ENCODE peak calls at places on chromosome 14, in five cellular contexts. X is NB4, U is brain microvascular endothelial cell, V is transverse colon, T is osteoblast. Z is an unnamed sample.
A peak's percentile ranks its signal among the peaks of the same experiment; 100 is the strongest.

GRCh38 chr14:88798161-88798560 is 5.4 kb upstream of the EML5 start:
- DNase-seq in X (no peak), U (no peak), V (no peak), T (no peak), Z (no peak)

GRCh38 chr14:74402264-74403251 is 23.5 kb downstream of the SYNDIG1L start:
- DNase-seq in X (no peak), U (no peak), V (no peak), T (no peak), Z (no peak)

GRCh38 chr14:99380402-99380801 is 100.3 kb downstream of the SETD3 start:
- DNase-seq in X (peak; percentile 74), U (no peak), V (no peak), T (no peak), Z (no peak)

GRCh38 chr14:69658664-69659261 is 47.4 kb downstream of the SUSD6 start:
- DNase-seq in X (peak; percentile 46), U (peak; percentile 33), V (no peak), T (no peak), Z (peak; percentile 70)

GRCh38 chr14:96039633-96040311 is 610 bp downstream of the C14orf132 start:
- DNase-seq in X (no peak), U (no peak), V (no peak), T (peak; percentile 73), Z (no peak)

GRCh38 chr14:24428628-24429394 is 657 bp downstream of the CBLN3 start:
- DNase-seq in X (no peak), U (no peak), V (no peak), T (no peak), Z (no peak)

GRCh38 chr14:39339003-39339402 is 93.2 kb downstream of the FBXO33 start:
- DNase-seq in X (no peak), U (no peak), V (no peak), T (no peak), Z (no peak)

GRCh38 chr14:33699300-33699699 is 251.6 kb downstream of the EGLN3 start:
- DNase-seq in X (no peak), U (no peak), V (no peak), T (no peak), Z (no peak)

GRCh38 chr14:34179723-34180122 is 228.8 kb upstream of the EGLN3 start:
- DNase-seq in X (no peak), U (no peak), V (no peak), T (no peak), Z (no peak)

GRCh38 chr14:54003064-54003463 is 46.4 kb upstream of the BMP4 start:
- DNase-seq in X (no peak), U (no peak), V (no peak), T (no peak), Z (no peak)

GRCh38 chr14:51092965-51093364 is 1.9 kb downstream of the TRIM9 start:
- DNase-seq in X (no peak), U (no peak), V (no peak), T (no peak), Z (no peak)
- H3K4me3 ChIP-seq in X (no peak overlapping the region), U (no peak overlapping the region), V (peak overlapping the region; percentile 93), T (no peak overlapping the region), Z (no peak overlapping the region)

DNA sequence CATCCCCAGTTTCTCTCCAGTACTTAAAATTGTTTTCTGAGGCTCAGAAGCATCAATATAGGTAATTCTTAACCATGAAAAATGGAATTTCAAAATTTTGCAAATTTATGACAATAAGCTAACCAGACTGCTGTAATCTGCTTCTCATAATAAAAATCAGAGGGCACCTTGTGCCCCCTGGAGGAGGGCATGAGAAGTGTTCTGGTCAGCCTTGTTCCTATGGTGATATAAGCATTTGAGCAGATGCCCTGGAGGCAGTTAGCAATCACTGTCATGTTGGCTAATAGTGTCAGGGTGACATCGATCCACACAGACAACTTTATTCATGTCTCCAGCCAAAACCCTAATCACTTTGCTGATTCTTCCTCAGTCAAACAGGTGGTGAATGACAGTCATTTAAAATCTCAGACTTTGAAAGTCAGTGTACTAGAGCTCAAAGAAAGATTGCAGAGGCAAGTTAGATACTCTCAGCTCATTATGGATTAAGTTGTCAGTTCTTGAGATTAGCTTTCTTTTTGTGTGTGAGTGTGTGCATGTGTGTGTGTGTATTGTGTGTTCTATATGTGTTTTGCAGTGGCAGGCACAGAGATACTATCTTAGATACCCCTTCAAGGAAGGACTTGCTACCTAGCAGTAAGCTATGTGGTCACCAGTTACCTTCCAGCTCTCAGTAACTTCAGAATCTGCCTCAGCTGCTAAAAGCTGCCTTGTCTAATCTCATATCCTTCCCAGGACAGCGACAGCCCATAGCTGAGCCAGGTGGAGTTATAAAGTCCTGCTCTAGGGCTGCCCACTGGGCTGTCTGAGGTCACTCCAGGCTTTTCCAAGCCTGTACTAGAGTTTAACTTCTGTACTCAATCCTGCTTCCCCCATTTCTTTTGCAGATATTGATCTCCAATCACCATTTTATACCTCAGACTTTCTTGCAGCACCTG is 942.8 kb downstream of the GALC start:
- DNase-seq in X (peak; percentile 34), U (peak; percentile 5), V (no peak), T (no peak), Z (peak; percentile 89)
- TF ChIP-seq CTCF in X (peak; percentile 58), U (peak; percentile 46), V (no peak), T (no peak), Z (peak; percentile 79)

DNA sequence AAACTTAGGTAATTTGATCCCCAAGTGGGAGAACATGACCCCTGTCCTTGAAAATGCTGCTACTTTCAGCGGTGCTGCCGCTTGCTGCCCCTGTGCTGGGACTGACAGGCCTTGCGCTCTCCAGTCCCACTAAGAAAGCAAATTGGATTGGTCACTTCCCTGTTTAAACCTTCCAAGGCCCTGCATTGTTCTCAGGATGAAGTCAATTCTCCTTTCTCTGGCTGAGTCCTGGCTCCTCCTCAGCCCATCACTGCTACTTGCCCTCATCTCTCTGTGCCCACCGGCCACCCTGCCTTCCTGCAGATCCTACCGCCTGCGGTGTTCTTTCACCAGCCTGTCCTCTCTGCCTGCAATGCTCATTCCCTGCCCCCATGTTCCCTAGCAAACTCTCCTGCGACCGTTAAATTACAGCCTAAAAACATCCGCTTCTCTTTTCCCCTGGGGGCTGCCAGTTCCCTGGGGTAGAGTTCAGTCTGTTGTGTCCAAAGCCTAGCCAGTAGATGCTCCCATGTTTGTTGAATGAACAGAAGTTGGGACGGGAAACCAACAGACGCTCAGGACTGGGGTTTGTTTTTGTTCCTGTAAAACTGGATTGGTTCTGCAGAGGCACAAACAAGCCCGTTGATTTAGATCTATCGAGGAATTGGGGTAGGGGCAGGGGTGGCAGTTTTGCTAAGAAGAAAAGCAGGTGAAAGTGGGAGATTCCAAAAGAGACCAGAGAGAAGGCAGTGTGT is 127.3 kb upstream of the HIF1A start:
- DNase-seq in X (peak; percentile 97), U (no peak), V (no peak), T (peak; percentile 75), Z (no peak)
- H3K4me3 ChIP-seq in X (peak overlapping the region; percentile 62), U (peak overlapping the region; percentile 10), V (peak overlapping the region; percentile 44), T (no peak overlapping the region), Z (no peak overlapping the region)

GRCh38 chr14:100663528-100664052 is 63.1 kb upstream of the DLK1 start:
- DNase-seq in X (no peak), U (no peak), V (no peak), T (peak; percentile 62), Z (no peak)
- TF ChIP-seq CTCF in X (no peak), U (no peak), V (no peak), T (peak; percentile 24), Z (no peak)

GRCh38 chr14:50855558-50855957 is 16.3 kb upstream of the ABHD12B start:
- DNase-seq in X (no peak), U (no peak), V (no peak), T (no peak), Z (no peak)

GRCh38 chr14:50860478-50861086 is 11.3 kb upstream of the ABHD12B start:
- DNase-seq in X (peak; percentile 82), U (peak; percentile 83), V (peak; percentile 88), T (peak; percentile 90), Z (peak; percentile 79)

GRCh38 chr14:50856660-50857059 is 15.2 kb upstream of the ABHD12B start:
- DNase-seq in X (no peak), U (no peak), V (no peak), T (no peak), Z (no peak)

GRCh38 chr14:50862171-50862570 is 9.7 kb upstream of the ABHD12B start:
- DNase-seq in X (peak; percentile 25), U (no peak), V (no peak), T (peak; percentile 41), Z (no peak)

GRCh38 chr14:50859296-50859624 is 12.6 kb upstream of the ABHD12B start:
- DNase-seq in X (no peak), U (no peak), V (no peak), T (peak; percentile 74), Z (no peak)
- H3K4me3 ChIP-seq in X (no peak overlapping the region), U (peak overlapping the region; percentile 67), V (peak overlapping the region; percentile 57), T (peak overlapping the region; percentile 67), Z (no peak overlapping the region)

GRCh38 chr14:101601603-101602465 is 40.5 kb downstream of the DIO3 start:
- DNase-seq in X (no peak), U (no peak), V (peak; percentile 4), T (peak; percentile 25), Z (no peak)

GRCh38 chr14:101602466-101602840 is 41.2 kb downstream of the DIO3 start:
- DNase-seq in X (no peak), U (no peak), V (peak; percentile 1), T (no peak), Z (no peak)

GRCh38 chr14:101600891-101601602 is 39.8 kb downstream of the DIO3 start:
- DNase-seq in X (no peak), U (no peak), V (peak; percentile 3), T (peak; percentile 50), Z (no peak)

GRCh38 chr14:101604228-101604934 is 43.1 kb downstream of the DIO3 start:
- DNase-seq in X (no peak), U (no peak), V (peak; percentile 1), T (no peak), Z (no peak)

DNA sequence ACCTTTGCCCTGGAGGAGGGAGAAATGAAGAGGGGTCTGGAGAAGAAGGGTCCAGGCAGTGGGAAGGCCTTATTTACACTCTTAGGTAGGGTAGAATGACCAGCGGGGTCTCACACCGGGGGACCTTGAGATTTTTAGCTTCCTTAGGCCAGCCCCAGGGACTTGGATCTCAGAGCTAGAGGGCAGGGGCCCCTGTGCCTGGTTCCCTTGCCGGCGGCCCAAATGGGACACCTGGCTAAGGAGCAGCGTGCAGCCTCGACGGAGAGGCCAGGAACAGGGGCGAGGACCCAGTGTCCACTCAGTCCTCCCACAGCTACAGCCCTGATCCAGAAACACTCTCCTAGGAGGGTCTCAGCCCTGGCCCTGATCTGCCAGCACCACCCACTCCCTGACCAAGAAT is 41.8 kb downstream of the DIO3 start:
- DNase-seq in X (no peak), U (no peak), V (peak; percentile 1), T (no peak), Z (no peak)
- TF ChIP-seq CTCF in X (no peak), U (no peak), V (no peak), T (no peak), Z (no peak)

Z was measured in epithelial cell of esophagus.